ENCODE peak calls at places on chromosome 13, in four cellular contexts. One of them, this sample, is unnamed.

GRCh38 chr13:89968468-89968867 is 1379.0 kb upstream of the MIR17HG start:
- DNase-seq in cardiac fibroblast: no peak
- DNase-seq in neural progenitor cell: no peak
- DNase-seq in ascending aorta: no peak
- DNase-seq in this sample: no peak

GRCh38 chr13:76027131-76027530 is 391.0 kb downstream of the LMO7 start:
- DNase-seq in cardiac fibroblast: no peak
- DNase-seq in neural progenitor cell: peak
- DNase-seq in ascending aorta: no peak
- DNase-seq in this sample: no peak

GRCh38 chr13:50685491-50685890 is 158.0 kb downstream of the DLEU7 start:
- DNase-seq in cardiac fibroblast: peak
- DNase-seq in neural progenitor cell: peak
- DNase-seq in ascending aorta: peak
- DNase-seq in this sample: no peak

GRCh38 chr13:106121173-106121754 is 414.2 kb downstream of the EFNB2 start:
- DNase-seq in cardiac fibroblast: no peak
- DNase-seq in neural progenitor cell: no peak
- DNase-seq in ascending aorta: no peak
- DNase-seq in this sample: no peak

GRCh38 chr13:48319458-48320395 is 16.2 kb downstream of the RB1 start:
- DNase-seq in cardiac fibroblast: no peak
- DNase-seq in neural progenitor cell: no peak
- DNase-seq in ascending aorta: no peak
- DNase-seq in this sample: no peak

GRCh38 chr13:40534456-40534855 is 132.0 kb downstream of the FOXO1 start:
- DNase-seq in cardiac fibroblast: no peak
- DNase-seq in neural progenitor cell: no peak
- DNase-seq in ascending aorta: no peak
- DNase-seq in this sample: peak

GRCh38 chr13:50222569-50223332 is 207.5 kb downstream of the KCNRG start:
- DNase-seq in cardiac fibroblast: peak
- DNase-seq in neural progenitor cell: no peak
- DNase-seq in ascending aorta: peak
- DNase-seq in this sample: peak

GRCh38 chr13:38697628-38698333 is 10.9 kb downstream of the FREM2 start:
- DNase-seq in cardiac fibroblast: no peak
- DNase-seq in neural progenitor cell: peak
- DNase-seq in ascending aorta: no peak
- DNase-seq in this sample: no peak

GRCh38 chr13:51781246-51782022 is 22.5 kb downstream of the DHRS12 start:
- DNase-seq in cardiac fibroblast: peak
- DNase-seq in neural progenitor cell: peak
- DNase-seq in ascending aorta: no peak
- DNase-seq in this sample: no peak

GRCh38 chr13:23386533-23386932 is 47.0 kb downstream of the SACS start:
- DNase-seq in cardiac fibroblast: no peak
- DNase-seq in neural progenitor cell: no peak
- DNase-seq in ascending aorta: no peak
- DNase-seq in this sample: no peak

GRCh38 chr13:26985285-26985878 is 186.2 kb downstream of the USP12 start:
- DNase-seq in cardiac fibroblast: peak
- DNase-seq in neural progenitor cell: peak
- DNase-seq in ascending aorta: peak
- DNase-seq in this sample: peak

GRCh38 chr13:108266316-108266936 is 3.1 kb upstream of the TNFSF13B start:
- DNase-seq in cardiac fibroblast: no peak
- DNase-seq in neural progenitor cell: no peak
- DNase-seq in ascending aorta: no peak
- DNase-seq in this sample: no peak

GRCh38 chr13:113513761-113514160 is 23.2 kb upstream of the DCUN1D2 start:
- DNase-seq in cardiac fibroblast: no peak
- DNase-seq in neural progenitor cell: no peak
- DNase-seq in ascending aorta: peak
- DNase-seq in this sample: no peak

GRCh38 chr13:109665781-109666249 is 120.6 kb downstream of the IRS2 start:
- DNase-seq in cardiac fibroblast: no peak
- DNase-seq in neural progenitor cell: no peak
- DNase-seq in ascending aorta: no peak
- DNase-seq in this sample: no peak

GRCh38 chr13:71860547-71861131 is 6.4 kb downstream of the DACH1 start:
- DNase-seq in cardiac fibroblast: no peak
- DNase-seq in neural progenitor cell: no peak
- DNase-seq in ascending aorta: no peak
- DNase-seq in this sample: no peak

GRCh38 chr13:48009298-48009697 is 8.2 kb upstream of the SUCLA2 start:
- DNase-seq in cardiac fibroblast: peak
- DNase-seq in neural progenitor cell: no peak
- DNase-seq in ascending aorta: no peak
- DNase-seq in this sample: peak

GRCh38 chr13:37414667-37415066 is 183.9 kb downstream of the POSTN start:
- DNase-seq in cardiac fibroblast: no peak
- DNase-seq in neural progenitor cell: peak
- DNase-seq in ascending aorta: no peak
- DNase-seq in this sample: no peak

GRCh38 chr13:108915634-108916497 is 286.5 kb downstream of the MYO16 start:
- DNase-seq in cardiac fibroblast: peak
- DNase-seq in neural progenitor cell: no peak
- DNase-seq in ascending aorta: peak
- DNase-seq in this sample: peak

GRCh38 chr13:114196629-114197028 is 17.6 kb downstream of the CFAP97D2 start:
- DNase-seq in cardiac fibroblast: no peak
- DNase-seq in neural progenitor cell: no peak
- DNase-seq in ascending aorta: no peak
- DNase-seq in this sample: no peak

GRCh38 chr13:76644906-76645305 is 241.3 kb downstream of the KCTD12 start:
- DNase-seq in cardiac fibroblast: no peak
- DNase-seq in neural progenitor cell: no peak
- DNase-seq in ascending aorta: no peak
- DNase-seq in this sample: no peak

GRCh38 chr13:42148538-42148937 is 100.1 kb downstream of the DGKH start:
- DNase-seq in cardiac fibroblast: no peak
- DNase-seq in neural progenitor cell: no peak
- DNase-seq in ascending aorta: no peak
- DNase-seq in this sample: no peak

GRCh38 chr13:40653558-40654318 is 12.7 kb downstream of the FOXO1 start:
- DNase-seq in cardiac fibroblast: peak
- DNase-seq in neural progenitor cell: peak
- DNase-seq in ascending aorta: no peak
- DNase-seq in this sample: peak

GRCh38 chr13:79901336-79901735 is 420.4 kb downstream of the NDFIP2 start:
- DNase-seq in cardiac fibroblast: peak
- DNase-seq in neural progenitor cell: peak
- DNase-seq in ascending aorta: no peak
- DNase-seq in this sample: peak

GRCh38 chr13:101140087-101140770 is 276.1 kb downstream of the NALCN start:
- DNase-seq in cardiac fibroblast: no peak
- DNase-seq in neural progenitor cell: no peak
- DNase-seq in ascending aorta: no peak
- DNase-seq in this sample: no peak

GRCh38 chr13:100301418-100301817 is 212.5 kb downstream of the PCCA start:
- DNase-seq in cardiac fibroblast: peak
- DNase-seq in neural progenitor cell: no peak
- DNase-seq in ascending aorta: no peak
- DNase-seq in this sample: no peak

GRCh38 chr13:41505209-41505835 is 48.0 kb downstream of the RGCC start:
- DNase-seq in cardiac fibroblast: peak
- DNase-seq in neural progenitor cell: no peak
- DNase-seq in ascending aorta: no peak
- DNase-seq in this sample: peak

GRCh38 chr13:42355841-42356575 is 84.1 kb downstream of the AKAP11 start:
- DNase-seq in cardiac fibroblast: no peak
- DNase-seq in neural progenitor cell: no peak
- DNase-seq in ascending aorta: no peak
- DNase-seq in this sample: no peak

GRCh38 chr13:110713981-110714797 is 689 bp downstream of the ING1 start:
- DNase-seq in cardiac fibroblast: peak
- DNase-seq in neural progenitor cell: peak
- DNase-seq in ascending aorta: peak
- DNase-seq in this sample: peak

GRCh38 chr13:113848020-113848419 is 15.9 kb downstream of the GAS6 start:
- DNase-seq in cardiac fibroblast: no peak
- DNase-seq in neural progenitor cell: no peak
- DNase-seq in ascending aorta: peak
- DNase-seq in this sample: no peak

GRCh38 chr13:29721766-29722165 is 126.3 kb upstream of the SLC7A1 start:
- DNase-seq in cardiac fibroblast: no peak
- DNase-seq in neural progenitor cell: no peak
- DNase-seq in ascending aorta: no peak
- DNase-seq in this sample: no peak

GRCh38 chr13:28636677-28637317 is 22.1 kb upstream of the POMP start:
- DNase-seq in cardiac fibroblast: peak
- DNase-seq in neural progenitor cell: peak
- DNase-seq in ascending aorta: peak
- DNase-seq in this sample: peak

GRCh38 chr13:53405616-53406015 is 377.0 kb downstream of the OLFM4 start:
- DNase-seq in cardiac fibroblast: no peak
- DNase-seq in neural progenitor cell: peak
- DNase-seq in ascending aorta: no peak
- DNase-seq in this sample: no peak

DNA sequence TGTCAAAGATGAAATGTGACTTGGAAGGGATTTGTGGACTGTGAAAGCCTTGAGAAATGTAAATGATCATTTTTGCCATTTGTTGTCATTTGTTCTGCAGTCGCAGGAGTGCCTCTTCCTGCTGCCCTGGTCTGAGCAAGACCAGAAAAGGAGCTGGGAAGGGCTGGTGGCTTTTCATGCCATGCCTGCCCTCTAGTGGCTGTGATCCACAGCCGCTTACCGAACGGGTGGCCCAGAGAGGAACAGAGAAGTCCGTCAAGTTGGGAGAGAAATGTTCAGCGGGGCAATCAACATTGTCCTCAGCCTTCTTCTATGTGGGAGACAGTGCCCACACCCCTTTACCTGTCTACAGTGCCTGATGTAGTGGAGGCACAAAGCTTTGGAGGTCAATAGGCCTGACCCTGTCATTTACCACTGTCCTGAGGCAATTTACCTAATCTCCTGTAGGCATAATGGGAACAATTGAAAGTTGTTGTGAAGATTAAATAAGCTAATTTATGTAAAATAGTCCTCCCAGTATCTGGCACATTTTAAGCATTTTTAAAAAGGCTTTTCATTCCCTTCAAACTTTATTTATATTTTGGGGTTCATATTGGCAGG is 224.5 kb downstream of the B3GLCT start:
- DNase-seq in cardiac fibroblast: peak
- DNase-seq in neural progenitor cell: peak
- DNase-seq in ascending aorta: peak
- DNase-seq in this sample: peak
- H3K4me3 ChIP-seq in cardiac fibroblast: no peak
- H3K4me3 ChIP-seq in neural progenitor cell: no peak
- H3K4me3 ChIP-seq in ascending aorta: no peak
- H3K4me3 ChIP-seq in this sample: no peak

GRCh38 chr13:60009300-60010248 is 154.2 kb downstream of the DIAPH3 start:
- DNase-seq in cardiac fibroblast: no peak
- DNase-seq in neural progenitor cell: no peak
- DNase-seq in ascending aorta: no peak
- DNase-seq in this sample: peak

GRCh38 chr13:60018536-60018935 is 145.2 kb downstream of the DIAPH3 start:
- DNase-seq in cardiac fibroblast: no peak
- DNase-seq in neural progenitor cell: no peak
- DNase-seq in ascending aorta: no peak
- DNase-seq in this sample: peak

GRCh38 chr13:60016229-60016628 is 147.5 kb downstream of the DIAPH3 start:
- DNase-seq in cardiac fibroblast: no peak
- DNase-seq in neural progenitor cell: no peak
- DNase-seq in ascending aorta: no peak
- DNase-seq in this sample: no peak

GRCh38 chr13:60012503-60012902 is 151.2 kb downstream of the DIAPH3 start:
- DNase-seq in cardiac fibroblast: no peak
- DNase-seq in neural progenitor cell: no peak
- DNase-seq in ascending aorta: no peak
- DNase-seq in this sample: no peak

DNA sequence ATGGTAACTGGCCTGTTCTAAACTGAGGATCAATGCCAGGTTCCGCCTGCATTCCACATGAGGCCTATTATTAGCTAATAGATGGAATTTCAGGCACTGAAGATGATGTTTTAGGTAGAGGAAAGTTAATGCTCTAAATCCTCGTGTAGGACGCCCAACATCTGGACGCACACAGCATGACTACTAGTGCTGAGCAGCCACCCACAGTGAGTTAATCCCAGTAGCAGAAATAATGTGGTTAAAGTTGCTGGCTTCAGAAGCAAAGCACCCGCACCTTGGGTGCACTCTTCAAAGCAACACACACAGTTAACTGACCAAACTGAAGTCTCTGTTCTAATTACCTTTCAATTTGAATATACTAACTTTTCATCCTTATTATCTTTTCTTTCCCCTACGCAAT is 150.6 kb downstream of the DIAPH3 start:
- DNase-seq in cardiac fibroblast: no peak
- DNase-seq in neural progenitor cell: peak
- DNase-seq in ascending aorta: no peak
- DNase-seq in this sample: no peak
- TF ChIP-seq CTCF in cardiac fibroblast: no peak
- TF ChIP-seq CTCF in neural progenitor cell: no peak
- TF ChIP-seq CTCF in ascending aorta: no peak
- TF ChIP-seq CTCF in this sample: no peak

GRCh38 chr13:98370261-98370660 is 193.2 kb upstream of the RNF113B start:
- DNase-seq in cardiac fibroblast: no peak
- DNase-seq in neural progenitor cell: no peak
- DNase-seq in ascending aorta: no peak
- DNase-seq in this sample: no peak

GRCh38 chr13:98364648-98365047 is 187.6 kb upstream of the RNF113B start:
- DNase-seq in cardiac fibroblast: no peak
- DNase-seq in neural progenitor cell: no peak
- DNase-seq in ascending aorta: no peak
- DNase-seq in this sample: no peak

GRCh38 chr13:98365291-98365690 is 188.2 kb upstream of the RNF113B start:
- DNase-seq in cardiac fibroblast: no peak
- DNase-seq in neural progenitor cell: no peak
- DNase-seq in ascending aorta: no peak
- DNase-seq in this sample: peak

GRCh38 chr13:98368019-98368418 is 190.9 kb upstream of the RNF113B start:
- DNase-seq in cardiac fibroblast: no peak
- DNase-seq in neural progenitor cell: no peak
- DNase-seq in ascending aorta: no peak
- DNase-seq in this sample: peak

DNA sequence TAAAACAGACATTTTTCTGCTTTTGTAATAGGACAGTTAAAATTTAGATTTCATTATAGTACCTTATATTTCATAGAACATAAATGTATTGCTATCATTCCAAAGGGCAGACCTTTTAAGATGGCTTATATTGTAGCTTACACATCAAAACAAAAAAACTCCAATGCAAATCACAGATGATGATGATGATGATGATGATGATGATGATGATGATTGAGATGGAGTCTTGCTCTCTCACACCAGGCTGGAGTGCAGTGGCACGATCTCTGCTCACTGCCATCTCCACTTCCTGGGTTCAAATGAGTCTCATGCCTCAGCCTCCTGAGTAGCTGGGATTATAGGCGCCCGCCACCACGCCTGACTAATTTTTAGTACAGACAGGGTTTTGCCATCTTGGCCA is 189.9 kb upstream of the RNF113B start:
- DNase-seq in cardiac fibroblast: no peak
- DNase-seq in neural progenitor cell: no peak
- DNase-seq in ascending aorta: peak
- DNase-seq in this sample: no peak
- H3K4me3 ChIP-seq in cardiac fibroblast: no peak
- H3K4me3 ChIP-seq in neural progenitor cell: no peak
- H3K4me3 ChIP-seq in ascending aorta: no peak
- H3K4me3 ChIP-seq in this sample: no peak

GRCh38 chr13:60957816-60958215 is 457.8 kb downstream of the PCDH20 start:
- DNase-seq in cardiac fibroblast: no peak
- DNase-seq in neural progenitor cell: no peak
- DNase-seq in ascending aorta: no peak
- DNase-seq in this sample: no peak
- TF ChIP-seq CTCF in cardiac fibroblast: no peak
- TF ChIP-seq CTCF in neural progenitor cell: peak
- TF ChIP-seq CTCF in ascending aorta: no peak
- TF ChIP-seq CTCF in this sample: no peak

This sample was measured in fibroblast of villous mesenchyme.